ENCODE peak calls at places on chromosome 1, in ten cellular contexts. T, X, L, D, A, O, G, U, Y and M are unnamed samples.

GRCh38 chr1:36339215-36339614 is 15.8 kb upstream of the EVA1B start:
- DNase-seq in T (no peak), X (no peak), L (no peak), D (no peak), A (no peak), O (no peak), G (no peak), U (no peak), Y (no peak), M (no peak)

GRCh38 chr1:91900538-91900937 is 14.6 kb upstream of the TGFBR3 start:
- DNase-seq in T (no peak), X (no peak), L (no peak), D (peak), A (peak), O (peak), G (no peak), U (no peak), Y (no peak), M (no peak)

GRCh38 chr1:23403038-23403336 is 21.6 kb downstream of the TCEA3 start:
- DNase-seq in T (no peak), X (peak), L (no peak), D (peak), A (peak), O (no peak), G (no peak), U (no peak), Y (no peak), M (no peak)

GRCh38 chr1:3931310-3931700 is 31.2 kb upstream of the C1orf174 start:
- DNase-seq in T (no peak), X (peak), L (no peak), D (no peak), A (no peak), O (no peak), G (no peak), U (no peak), Y (no peak), M (no peak)

GRCh38 chr1:171389176-171389575 is 75.2 kb downstream of the FMO4 start:
- DNase-seq in T (no peak), X (no peak), L (no peak), D (no peak), A (no peak), O (no peak), G (no peak), U (no peak), Y (no peak), M (no peak)

GRCh38 chr1:207433435-207433834 is 20.7 kb upstream of the CR2 start:
- DNase-seq in T (no peak), X (no peak), L (no peak), D (no peak), A (no peak), O (no peak), G (no peak), U (no peak), Y (no peak), M (no peak)

GRCh38 chr1:145751491-145752021 is 32.3 kb downstream of the CD160 start:
- DNase-seq in T (no peak), X (no peak), L (no peak), D (peak), A (peak), O (peak), G (no peak), U (no peak), Y (no peak), M (no peak)

GRCh38 chr1:226223786-226224244 is 351 bp downstream of the MIXL1 start:
- DNase-seq in T (no peak), X (no peak), L (no peak), D (no peak), A (no peak), O (no peak), G (no peak), U (peak), Y (no peak), M (peak)

GRCh38 chr1:41009466-41009865 is 12.1 kb downstream of the SLFNL1 start:
- DNase-seq in T (no peak), X (no peak), L (no peak), D (no peak), A (no peak), O (no peak), G (no peak), U (no peak), Y (no peak), M (no peak)

GRCh38 chr1:212606734-212607205 is 1.8 kb upstream of the ATF3 start:
- DNase-seq in T (no peak), X (peak), L (peak), D (no peak), A (no peak), O (no peak), G (no peak), U (peak), Y (peak), M (no peak)

GRCh38 chr1:82162526-82163420 is 362.0 kb downstream of the ADGRL2 start:
- DNase-seq in T (no peak), X (no peak), L (no peak), D (peak), A (no peak), O (no peak), G (no peak), U (no peak), Y (no peak), M (no peak)

GRCh38 chr1:65958561-65959350 is 166.1 kb downstream of the PDE4B start:
- DNase-seq in T (peak), X (peak), L (no peak), D (no peak), A (peak), O (no peak), G (no peak), U (peak), Y (peak), M (peak)

GRCh38 chr1:236451796-236452373 is 57.8 kb downstream of the EDARADD start:
- DNase-seq in T (no peak), X (no peak), L (no peak), D (no peak), A (no peak), O (no peak), G (no peak), U (no peak), Y (peak), M (peak)

GRCh38 chr1:192243721-192244120 is 73.1 kb upstream of the RGS21 start:
- DNase-seq in T (no peak), X (no peak), L (no peak), D (no peak), A (no peak), O (no peak), G (no peak), U (no peak), Y (no peak), M (no peak)

GRCh38 chr1:107919953-107920352 is 45.0 kb downstream of the VAV3 start:
- DNase-seq in T (peak), X (no peak), L (no peak), D (no peak), A (no peak), O (no peak), G (no peak), U (no peak), Y (no peak), M (no peak)

GRCh38 chr1:67339623-67340343 is 32.1 kb downstream of the IL12RB2 start:
- DNase-seq in T (no peak), X (no peak), L (no peak), D (peak), A (peak), O (peak), G (no peak), U (no peak), Y (no peak), M (no peak)

GRCh38 chr1:161885759-161886158 is 119.6 kb downstream of the ATF6 start:
- DNase-seq in T (no peak), X (no peak), L (no peak), D (no peak), A (no peak), O (no peak), G (no peak), U (no peak), Y (no peak), M (no peak)

GRCh38 chr1:215631489-215631888 is 64.4 kb downstream of the KCTD3 start:
- DNase-seq in T (no peak), X (no peak), L (no peak), D (no peak), A (no peak), O (no peak), G (no peak), U (peak), Y (peak), M (no peak)

GRCh38 chr1:208105756-208106155 is 138.4 kb downstream of the PLXNA2 start:
- DNase-seq in T (no peak), X (no peak), L (no peak), D (no peak), A (no peak), O (no peak), G (peak), U (no peak), Y (no peak), M (no peak)

GRCh38 chr1:95642035-95642434 is 408.0 kb downstream of the RWDD3 start:
- DNase-seq in T (no peak), X (no peak), L (no peak), D (no peak), A (no peak), O (no peak), G (no peak), U (no peak), Y (no peak), M (no peak)

GRCh38 chr1:12341667-12342066 is 111.8 kb downstream of the VPS13D start:
- DNase-seq in T (no peak), X (no peak), L (no peak), D (no peak), A (no peak), O (no peak), G (no peak), U (no peak), Y (no peak), M (no peak)